ENCODE peak calls at places on chromosomes 11 and 22, in seven cellular contexts. D, E, H, Q, L, N and O are unnamed samples. For H3K27me3 and H3K4me1, the result is how much of the 10 kb centered on the place peaks cover.

GRCh38 chr11:69460540-69461257 is 20.8 kb upstream of the LINC01488 start:
- DNase-seq in D (no peak), E (peak), H (peak), Q (no peak), L (no peak), N (no peak), O (no peak)

GRCh38 chr22:47695176-47695575 is 932.7 kb downstream of the TBC1D22A start:
- DNase-seq in D (no peak), E (no peak), H (no peak), Q (no peak), L (no peak), N (no peak), O (no peak)

GRCh38 chr11:16784671-16785070 is 46.2 kb downstream of the C11orf58 start:
- DNase-seq in D (no peak), E (no peak), H (no peak), Q (no peak), L (no peak), N (no peak), O (no peak)

GRCh38 chr11:70503201-70503877 is 105.0 kb downstream of the CTTN start:
- DNase-seq in D (no peak), E (no peak), H (no peak), Q (no peak), L (no peak), N (peak), O (no peak)

GRCh38 chr11:93939084-93939780 is 81.9 kb upstream of the HEPHL1 start:
- DNase-seq in D (no peak), E (peak), H (peak), Q (no peak), L (no peak), N (no peak), O (no peak)

GRCh38 chr11:125941606-125942275 is 4.1 kb upstream of the VSIG10L2 start:
- DNase-seq in D (peak), E (peak), H (no peak), Q (no peak), L (no peak), N (peak), O (peak)

GRCh38 chr11:2294340-2295290 is 7.1 kb downstream of the C11orf21 start:
- DNase-seq in D (no peak), E (no peak), H (no peak), Q (no peak), L (peak), N (no peak), O (no peak)

GRCh38 chr11:19279455-19279854 is 38.7 kb upstream of the E2F8 start:
- DNase-seq in D (no peak), E (no peak), H (no peak), Q (no peak), L (no peak), N (no peak), O (no peak)

GRCh38 chr22:40009953-40010751 is 15.4 kb downstream of the FAM83F start:
- DNase-seq in D (no peak), E (no peak), H (no peak), Q (no peak), L (no peak), N (no peak), O (peak)

GRCh38 chr11:71307811-71308645 is 55.7 kb upstream of the SHANK2 start:
- DNase-seq in D (no peak), E (no peak), H (no peak), Q (no peak), L (no peak), N (no peak), O (no peak)

GRCh38 chr22:32327066-32327465 is 30.6 kb upstream of the RFPL3 start:
- DNase-seq in D (no peak), E (no peak), H (no peak), Q (no peak), L (no peak), N (no peak), O (no peak)

GRCh38 chr22:32325811-32326237 is 31.8 kb upstream of the RFPL3 start:
- DNase-seq in D (no peak), E (no peak), H (no peak), Q (no peak), L (no peak), N (no peak), O (no peak)

GRCh38 chr22:32326647-32327046 is 31.0 kb upstream of the RFPL3 start:
- DNase-seq in D (no peak), E (no peak), H (no peak), Q (no peak), L (no peak), N (no peak), O (no peak)

GRCh38 chr22:32324505-32325415 is 32.9 kb upstream of the RFPL3 start:
- DNase-seq in D (no peak), E (no peak), H (no peak), Q (no peak), L (no peak), N (no peak), O (no peak)

GRCh38 chr22:32325416-32325801 is 32.3 kb upstream of the RFPL3 start:
- DNase-seq in D (no peak), E (no peak), H (no peak), Q (no peak), L (no peak), N (no peak), O (no peak)
- H3K27me3 ChIP-seq in D (under half), E (under half), H (half or more), Q (under half), L (under half), N (under half), O (under half)

DNA sequence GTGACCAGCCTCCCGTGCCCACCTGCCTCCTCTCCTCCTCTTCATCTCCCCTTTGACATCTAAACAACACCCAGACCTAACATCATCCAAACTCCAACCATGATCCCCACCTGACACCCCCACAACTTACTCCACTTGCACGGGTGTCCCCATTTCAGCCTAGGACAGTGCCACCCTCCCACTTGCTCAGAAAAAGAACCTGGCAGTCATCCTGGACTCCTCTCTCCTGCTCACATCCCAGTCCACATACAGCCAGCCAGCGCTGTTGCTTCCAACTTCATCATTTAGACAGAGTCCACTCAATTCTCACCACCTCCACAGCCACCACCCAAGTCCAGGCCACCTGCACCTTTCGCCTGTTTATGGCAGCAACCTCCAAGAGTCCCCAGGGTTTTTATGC is 485.7 kb downstream of the MN1 start:
- DNase-seq in D (no peak), E (no peak), H (peak), Q (no peak), L (no peak), N (no peak), O (no peak)
- H3K4me1 ChIP-seq in D (under half), E (under half), H (under half), Q (under half), L (under half), N (under half), O (under half)

GRCh38 chr11:128503231-128503991 is 83.9 kb downstream of the ETS1 start:
- DNase-seq in D (no peak), E (peak), H (no peak), Q (no peak), L (peak), N (no peak), O (peak)

GRCh38 chr11:128502736-128503135 is 84.6 kb downstream of the ETS1 start:
- DNase-seq in D (no peak), E (peak), H (peak), Q (no peak), L (no peak), N (no peak), O (no peak)

GRCh38 chr11:128501008-128501407 is 86.3 kb downstream of the ETS1 start:
- DNase-seq in D (no peak), E (no peak), H (no peak), Q (no peak), L (no peak), N (no peak), O (no peak)

GRCh38 chr11:128500488-128500887 is 86.9 kb downstream of the ETS1 start:
- DNase-seq in D (no peak), E (peak), H (no peak), Q (no peak), L (no peak), N (no peak), O (no peak)

GRCh38 chr11:128501576-128502549 is 85.5 kb downstream of the ETS1 start:
- DNase-seq in D (peak), E (peak), H (no peak), Q (no peak), L (no peak), N (peak), O (no peak)
- H3K4me3 ChIP-seq in D (no peak), E (no peak), H (no peak), Q (peak), L (peak), N (peak), O (peak)

GRCh38 chr11:133531971-133532651 is at the start of gene OPCML:
- DNase-seq in D (no peak), E (no peak), H (no peak), Q (no peak), L (no peak), N (no peak), O (no peak)
- H3K27me3 ChIP-seq in D (under half), E (under half), H (half or more), Q (under half), L (under half), N (half or more), O (under half)

GRCh38 chr22:20164863-20165262 is 14.0 kb upstream of the CCDC188 start:
- DNase-seq in D (no peak), E (no peak), H (no peak), Q (no peak), L (no peak), N (no peak), O (no peak)

GRCh38 chr22:20165913-20166312 is 15.1 kb upstream of the CCDC188 start:
- DNase-seq in D (no peak), E (no peak), H (no peak), Q (no peak), L (no peak), N (no peak), O (no peak)

GRCh38 chr22:20166703-20167102 is 15.8 kb upstream of the CCDC188 start:
- DNase-seq in D (no peak), E (no peak), H (no peak), Q (no peak), L (no peak), N (no peak), O (no peak)

GRCh38 chr22:20167643-20168322 is 16.9 kb upstream of the CCDC188 start:
- DNase-seq in D (no peak), E (no peak), H (no peak), Q (no peak), L (no peak), N (no peak), O (no peak)

DNA sequence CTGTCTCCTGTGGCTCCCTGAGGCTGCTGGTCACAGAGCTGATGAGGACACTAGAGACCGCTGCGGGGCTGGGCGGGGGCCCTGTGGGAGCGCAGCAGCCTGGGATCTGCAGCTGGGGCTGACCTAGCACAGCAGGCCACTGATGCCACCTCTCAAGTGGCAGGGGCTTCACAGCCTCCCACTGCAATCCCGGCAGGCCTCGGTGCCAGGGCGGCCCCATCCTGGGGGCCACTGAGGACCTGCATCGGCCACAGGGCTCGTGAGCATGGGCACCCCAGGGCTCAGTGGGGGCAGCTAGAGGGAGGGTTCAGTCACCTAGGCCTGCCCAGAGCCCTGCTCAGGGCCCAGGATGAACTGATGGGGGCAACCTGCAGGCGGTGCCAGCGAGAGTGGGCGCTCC is 14.6 kb upstream of the CCDC188 start:
- DNase-seq in D (no peak), E (no peak), H (no peak), Q (no peak), L (no peak), N (no peak), O (no peak)
- H3K4me1 ChIP-seq in D (under half), E (under half), H (under half), Q (under half), L (under half), N (under half), O (under half)

DNA sequence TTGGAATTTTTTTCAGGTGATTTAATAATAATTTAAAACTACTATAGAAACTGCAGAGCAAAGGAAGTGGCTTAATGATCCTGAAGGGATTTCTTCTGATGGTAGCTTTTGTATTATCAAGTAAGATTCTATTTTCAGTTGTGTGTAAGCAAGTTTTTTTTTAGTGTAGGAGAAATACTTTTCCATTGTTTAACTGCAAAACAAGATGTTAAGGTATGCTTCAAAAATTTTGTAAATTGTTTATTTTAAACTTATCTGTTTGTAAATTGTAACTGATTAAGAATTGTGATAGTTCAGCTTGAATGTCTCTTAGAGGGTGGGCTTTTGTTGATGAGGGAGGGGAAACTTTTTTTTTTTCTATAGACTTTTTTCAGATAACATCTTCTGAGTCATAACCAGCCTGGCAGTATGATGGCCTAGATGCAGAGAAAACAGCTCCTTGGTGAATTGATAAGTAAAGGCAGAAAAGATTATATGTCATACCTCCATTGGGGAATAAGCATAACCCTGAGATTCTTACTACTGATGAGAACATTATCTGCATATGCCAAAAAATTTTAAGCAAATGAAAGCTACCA is 3.5 kb downstream of the MALAT1 start:
- DNase-seq in D (no peak), E (peak), H (no peak), Q (no peak), L (no peak), N (no peak), O (peak)
- H3K4me3 ChIP-seq in D (peak), E (peak), H (peak), Q (peak), L (peak), N (peak), O (peak)

GRCh38 chr11:106098893-106099553 is 21.6 kb downstream of the AASDHPPT start:
- DNase-seq in D (no peak), E (no peak), H (no peak), Q (no peak), L (no peak), N (no peak), O (no peak)
- H3K27me3 ChIP-seq in D (under half), E (under half), H (under half), Q (under half), L (under half), N (under half), O (under half)